ENCODE peak calls at places on chromosomes 4 and X, in seven cellular contexts. T is heart right ventricle, C is tibial artery, U is GM13977, E is MCF 10A, A is IMR-90, O is uterus. H is an unnamed sample.

GRCh38 chrX:84064814-84065213 is 123.2 kb downstream of the RPS6KA6 start:
- DNase-seq in T (no peak), C (no peak), U (no peak), E (no peak), A (no peak), O (no peak), H (no peak)

GRCh38 chr4:3387943-3388348 is 53.8 kb upstream of the HGFAC start:
- DNase-seq in T (peak), C (peak), U (no peak), E (peak), A (peak), O (peak), H (no peak)

GRCh38 chrX:31331928-31332327 is 260.1 kb upstream of the FTHL17 start:
- DNase-seq in T (no peak), C (no peak), U (no peak), E (peak), A (no peak), O (no peak), H (no peak)

GRCh38 chr4:84366932-84367331 is 132.2 kb downstream of the NKX6-1 start:
- DNase-seq in T (no peak), C (no peak), U (no peak), E (no peak), A (no peak), O (no peak), H (no peak)

GRCh38 chrX:108072746-108073145 is 18.6 kb downstream of the PSMD10 start:
- DNase-seq in T (no peak), C (no peak), U (no peak), E (no peak), A (peak), O (no peak), H (no peak)

GRCh38 chrX:140661657-140662056 is 47.9 kb upstream of the LINC00632 start:
- DNase-seq in T (no peak), C (no peak), U (no peak), E (peak), A (peak), O (no peak), H (no peak)

GRCh38 chr4:54499308-54500074 is 158.3 kb upstream of the KIT start:
- DNase-seq in T (no peak), C (no peak), U (no peak), E (peak), A (peak), O (no peak), H (no peak)

GRCh38 chr4:153209410-153209809 is 5.2 kb downstream of the TRIM2 start:
- DNase-seq in T (no peak), C (no peak), U (no peak), E (no peak), A (no peak), O (no peak), H (no peak)

GRCh38 chrX:155071694-155072215 is 447 bp downstream of the BRCC3 start:
- DNase-seq in T (no peak), C (peak), U (no peak), E (peak), A (no peak), O (no peak), H (peak)

GRCh38 chr4:36054750-36055467 is 189.4 kb downstream of the ARAP2 start:
- DNase-seq in T (no peak), C (no peak), U (no peak), E (peak), A (no peak), O (no peak), H (no peak)

GRCh38 chrX:139559383-139560042 is 29.0 kb downstream of the F9 start:
- DNase-seq in T (no peak), C (no peak), U (peak), E (peak), A (peak), O (no peak), H (peak)

GRCh38 chrX:46263494-46263893 is 281.7 kb downstream of the ZNF674 start:
- DNase-seq in T (no peak), C (no peak), U (no peak), E (no peak), A (no peak), O (no peak), H (no peak)

GRCh38 chrX:128781506-128781905 is 729.3 kb upstream of the ACTRT1 start:
- DNase-seq in T (no peak), C (no peak), U (peak), E (peak), A (no peak), O (no peak), H (peak)

GRCh38 chr4:11765849-11766453 is 337.3 kb upstream of the HS3ST1 start:
- DNase-seq in T (no peak), C (no peak), U (peak), E (peak), A (peak), O (no peak), H (peak)

GRCh38 chr4:94826206-94826605 is 68.5 kb downstream of the BMPR1B start:
- DNase-seq in T (no peak), C (no peak), U (no peak), E (peak), A (no peak), O (no peak), H (peak)

GRCh38 chr4:173167793-173168395 is 717 bp upstream of the GALNT7 start:
- DNase-seq in T (peak), C (peak), U (peak), E (peak), A (peak), O (no peak), H (peak)

GRCh38 chr4:69689530-69690111 is 36.6 kb upstream of the UGT2A1 start:
- DNase-seq in T (no peak), C (no peak), U (peak), E (peak), A (peak), O (no peak), H (no peak)

GRCh38 chr4:27187786-27188185 is 327.1 kb downstream of the STIM2 start:
- DNase-seq in T (no peak), C (no peak), U (no peak), E (no peak), A (no peak), O (no peak), H (no peak)

GRCh38 chrX:129762448-129762847 is 17.3 kb upstream of the SASH3 start:
- DNase-seq in T (no peak), C (no peak), U (no peak), E (no peak), A (no peak), O (no peak), H (no peak)

GRCh38 chr4:163161536-163162205 is 5.0 kb downstream of the NAF1 start:
- DNase-seq in T (no peak), C (no peak), U (no peak), E (peak), A (peak), O (no peak), H (no peak)

GRCh38 chr4:113761682-113762060 is at the start of gene CAMK2D:
- DNase-seq in T (peak), C (peak), U (peak), E (peak), A (peak), O (peak), H (peak)

GRCh38 chr4:624705-625590 is at the start of gene PDE6B:
- DNase-seq in T (no peak), C (peak), U (no peak), E (no peak), A (no peak), O (no peak), H (no peak)

GRCh38 chrX:22800806-22801205 is 199.0 kb upstream of the DDX53 start:
- DNase-seq in T (no peak), C (no peak), U (no peak), E (no peak), A (no peak), O (no peak), H (no peak)

GRCh38 chr4:120816385-120816784 is 106.1 kb downstream of the PRDM5 start:
- DNase-seq in T (no peak), C (no peak), U (no peak), E (no peak), A (no peak), O (no peak), H (no peak)

GRCh38 chr4:120824905-120825304 is 97.6 kb downstream of the PRDM5 start:
- DNase-seq in T (no peak), C (no peak), U (no peak), E (no peak), A (no peak), O (no peak), H (no peak)

GRCh38 chr4:120815361-120815760 is 107.2 kb downstream of the PRDM5 start:
- DNase-seq in T (no peak), C (no peak), U (no peak), E (no peak), A (no peak), O (no peak), H (no peak)

GRCh38 chr4:120821986-120822385 is 100.5 kb downstream of the PRDM5 start:
- DNase-seq in T (no peak), C (no peak), U (no peak), E (no peak), A (no peak), O (no peak), H (no peak)

DNA sequence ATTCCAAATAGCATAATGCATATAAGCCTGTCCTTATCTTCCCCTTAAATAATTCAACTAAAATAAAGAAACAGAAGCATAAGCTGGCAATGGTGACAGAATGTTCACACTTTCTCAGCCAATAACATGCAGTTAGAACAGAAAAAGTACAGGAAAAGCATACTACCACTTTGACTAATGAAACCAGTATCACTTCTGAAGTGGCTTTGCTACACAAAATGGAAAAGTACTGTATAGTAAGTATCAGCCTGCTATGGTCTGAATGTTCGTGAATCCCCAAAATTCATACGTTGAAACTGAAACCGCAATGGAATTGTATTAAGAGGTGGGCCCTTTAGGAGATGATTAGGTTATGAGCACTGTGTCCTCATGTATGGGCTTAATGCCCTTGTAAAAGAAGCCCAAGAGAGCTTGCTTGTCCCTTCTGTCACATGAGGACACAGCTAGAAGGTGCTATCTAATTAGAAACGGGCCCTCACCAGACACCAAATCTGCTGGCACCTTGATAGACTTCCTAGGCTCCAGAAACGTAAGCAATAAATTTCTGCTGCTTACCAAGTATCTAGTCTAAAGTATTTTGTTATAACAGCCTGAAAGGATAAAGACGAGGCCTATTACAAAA is 102.6 kb downstream of the PRDM5 start:
- DNase-seq in T (no peak), C (no peak), U (no peak), E (no peak), A (no peak), O (no peak), H (no peak)
- TF ChIP-seq CTCF in T (no peak), C (no peak), U (no peak), E (no peak), A (no peak), O (no peak), H (no peak)

GRCh38 chr4:109816894-109817293 is 1.3 kb downstream of the GAR1 start:
- DNase-seq in T (no peak), C (no peak), U (no peak), E (no peak), A (no peak), O (no peak), H (no peak)
- TF ChIP-seq CTCF in T (no peak), C (no peak), U (no peak), E (no peak), A (no peak), O (no peak), H (no peak)

DNA sequence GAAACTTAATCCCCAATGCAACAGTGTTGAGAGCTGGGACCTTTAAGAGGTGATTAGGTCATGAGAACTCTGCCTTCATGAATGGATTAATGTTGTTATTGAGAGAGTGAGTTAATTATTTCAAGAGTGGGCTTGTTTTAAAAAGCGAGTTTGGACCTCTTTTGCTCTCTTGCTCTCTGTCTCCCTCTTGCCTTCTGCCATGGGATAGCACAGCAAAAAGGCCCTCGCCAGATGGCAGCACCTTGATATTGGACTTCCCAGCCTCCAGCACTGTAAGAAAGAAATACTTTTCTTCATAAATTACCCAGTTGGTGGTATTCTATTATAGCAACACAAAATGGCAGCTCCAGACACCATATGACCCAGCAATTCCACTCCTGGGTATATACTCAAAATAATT is 7.0 kb upstream of the ATP6AP2 start:
- DNase-seq in T (no peak), C (no peak), U (no peak), E (peak), A (peak), O (no peak), H (no peak)
- TF ChIP-seq CTCF in T (no peak), C (no peak), U (peak), E (peak), A (peak), O (no peak), H (peak)

DNA sequence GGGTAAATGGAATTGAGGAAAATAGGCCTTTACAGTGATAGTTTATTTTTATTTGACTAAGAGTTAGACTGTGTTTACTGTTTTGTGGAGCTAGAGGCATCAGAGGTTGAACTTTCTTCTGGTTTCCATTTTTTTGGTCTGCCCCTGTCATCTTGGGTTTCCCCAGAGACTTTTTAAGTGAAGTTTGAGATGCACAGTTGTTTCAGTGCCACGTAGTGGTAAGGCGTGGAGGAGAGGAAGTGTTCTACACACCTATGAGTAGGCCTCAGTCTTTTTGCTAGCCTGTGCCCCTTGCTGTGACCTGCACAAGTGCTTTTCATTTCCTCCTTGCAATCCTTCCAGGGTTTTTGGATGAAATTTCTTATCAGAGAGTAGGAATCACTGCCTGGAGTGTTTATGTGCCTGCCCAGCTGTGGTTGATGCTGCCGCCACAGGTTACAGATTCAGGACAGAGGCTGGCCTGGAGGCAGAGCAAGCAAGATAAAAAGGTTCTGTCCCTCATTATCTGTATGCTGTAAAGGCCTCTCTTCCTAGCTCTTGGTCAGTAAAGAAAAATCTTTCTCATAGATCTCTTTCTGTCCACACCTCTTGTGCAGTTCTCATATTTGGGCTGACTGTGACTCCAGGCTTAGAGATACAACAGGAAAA is 12.5 kb upstream of the HSFX4 start:
- DNase-seq in T (no peak), C (no peak), U (peak), E (no peak), A (peak), O (no peak), H (no peak)
- TF ChIP-seq CTCF in T (no peak), C (no peak), U (peak), E (no peak), A (no peak), O (no peak), H (no peak)